ENCODE peak calls at places on chromosomes 4 and X, in nine cellular contexts. X is left ventricle myocardium inferior, L is fibroblast of mammary gland, V is AG10803, C is stomach, D is colonic mucosa, U is GM12864, S is fibroblast of pulmonary artery, T is heart right ventricle. W is an unnamed sample.

GRCh38 chr4:62544428-62544827 is 1344.3 kb downstream of the ADGRL3 start:
- DNase-seq in X (no peak), L (peak), V (no peak), C (no peak), D (no peak), U (no peak), S (peak), T (no peak), W (no peak)

GRCh38 chr4:55340246-55340645 is 5.8 kb upstream of the SRD5A3 start:
- DNase-seq in X (no peak), L (no peak), V (no peak), C (no peak), D (no peak), U (no peak), S (peak), T (no peak), W (peak)

GRCh38 chr4:163111588-163111987 is 55.1 kb downstream of the NAF1 start:
- DNase-seq in X (no peak), L (peak), V (no peak), C (no peak), D (no peak), U (no peak), S (peak), T (no peak), W (peak)

GRCh38 chrX:136784231-136784630 is 3.5 kb upstream of the ARHGEF6 start:
- DNase-seq in X (no peak), L (no peak), V (no peak), C (no peak), D (no peak), U (no peak), S (no peak), T (no peak), W (no peak)

GRCh38 chrX:11704725-11705495 is 39.2 kb upstream of the ARHGAP6 start:
- DNase-seq in X (no peak), L (peak), V (peak), C (no peak), D (no peak), U (no peak), S (peak), T (no peak), W (no peak)

GRCh38 chrX:68508799-68509198 is 9.9 kb downstream of the YIPF6 start:
- DNase-seq in X (no peak), L (peak), V (peak), C (no peak), D (no peak), U (no peak), S (peak), T (no peak), W (peak)

GRCh38 chr4:148265627-148266026 is 176.6 kb downstream of the NR3C2 start:
- DNase-seq in X (no peak), L (no peak), V (no peak), C (no peak), D (no peak), U (no peak), S (no peak), T (no peak), W (no peak)

GRCh38 chr4:498328-498919 is 532 bp downstream of the ZNF721 start:
- DNase-seq in X (no peak), L (no peak), V (no peak), C (no peak), D (no peak), U (no peak), S (no peak), T (no peak), W (no peak)

GRCh38 chr4:81538712-81539432 is 67.2 kb upstream of the RASGEF1B start:
- DNase-seq in X (no peak), L (no peak), V (no peak), C (no peak), D (no peak), U (no peak), S (no peak), T (no peak), W (no peak)

GRCh38 chrX:119399772-119400101 is 601 bp downstream of the SLC25A43 start:
- DNase-seq in X (no peak), L (peak), V (peak), C (no peak), D (no peak), U (no peak), S (peak), T (no peak), W (no peak)

GRCh38 chr4:133866328-133866699 is 335.3 kb downstream of the PABPC4L start:
- DNase-seq in X (no peak), L (peak), V (no peak), C (no peak), D (no peak), U (no peak), S (peak), T (no peak), W (no peak)

GRCh38 chr4:99414401-99414800 is 20.7 kb downstream of the ADH7 start:
- DNase-seq in X (no peak), L (peak), V (no peak), C (no peak), D (peak), U (no peak), S (no peak), T (no peak), W (peak)

GRCh38 chrX:139113682-139114081 is 402.2 kb upstream of the FGF13 start:
- DNase-seq in X (no peak), L (peak), V (no peak), C (no peak), D (no peak), U (no peak), S (no peak), T (no peak), W (peak)

GRCh38 chrX:12946838-12947544 is 27.9 kb upstream of the TMSB4X start:
- DNase-seq in X (peak), L (peak), V (peak), C (peak), D (peak), U (no peak), S (peak), T (no peak), W (peak)

GRCh38 chrX:67784712-67785111 is 240.9 kb downstream of the AR start:
- DNase-seq in X (no peak), L (no peak), V (no peak), C (no peak), D (no peak), U (no peak), S (no peak), T (no peak), W (no peak)

GRCh38 chr4:2932951-2933565 is 30.1 kb downstream of the NOP14 start:
- DNase-seq in X (peak), L (no peak), V (no peak), C (peak), D (no peak), U (no peak), S (no peak), T (peak), W (no peak)

GRCh38 chr4:2154215-2154614 is 87.7 kb downstream of the HAUS3 start:
- DNase-seq in X (no peak), L (peak), V (no peak), C (no peak), D (no peak), U (no peak), S (no peak), T (no peak), W (no peak)

GRCh38 chrX:150569155-150569477 is 695 bp downstream of the MTM1 start:
- DNase-seq in X (peak), L (peak), V (peak), C (peak), D (no peak), U (no peak), S (peak), T (peak), W (no peak)

GRCh38 chr4:168515222-168516011 is 18.6 kb downstream of the PALLD start:
- DNase-seq in X (peak), L (no peak), V (no peak), C (peak), D (no peak), U (no peak), S (peak), T (peak), W (peak)

GRCh38 chr4:52665592-52665991 is 6.5 kb upstream of the USP46 start:
- DNase-seq in X (no peak), L (no peak), V (no peak), C (no peak), D (no peak), U (no peak), S (peak), T (no peak), W (peak)

GRCh38 chr4:4460759-4461158 is 73.9 kb downstream of the NSG1 start:
- DNase-seq in X (no peak), L (no peak), V (no peak), C (no peak), D (no peak), U (no peak), S (no peak), T (no peak), W (no peak)

GRCh38 chrX:22081475-22082092 is 49.5 kb downstream of the PHEX start:
- DNase-seq in X (peak), L (peak), V (peak), C (peak), D (peak), U (peak), S (peak), T (peak), W (peak)

GRCh38 chr4:155624478-155624877 is 42.2 kb upstream of the GUCY1A1 start:
- DNase-seq in X (no peak), L (no peak), V (no peak), C (no peak), D (no peak), U (no peak), S (no peak), T (no peak), W (no peak)

GRCh38 chr4:2799444-2799911 is 6.6 kb downstream of the SH3BP2 start:
- DNase-seq in X (peak), L (no peak), V (no peak), C (no peak), D (peak), U (no peak), S (no peak), T (peak), W (no peak)

GRCh38 chr4:173181769-173182374 is 13.3 kb downstream of the GALNT7 start:
- DNase-seq in X (no peak), L (peak), V (peak), C (no peak), D (no peak), U (no peak), S (peak), T (no peak), W (peak)

GRCh38 chr4:129240816-129241215 is 144.9 kb downstream of the C4orf33 start:
- DNase-seq in X (no peak), L (peak), V (no peak), C (no peak), D (no peak), U (no peak), S (no peak), T (no peak), W (peak)

GRCh38 chr4:1170156-1170804 is 2.1 kb downstream of the SPON2 start:
- DNase-seq in X (no peak), L (no peak), V (no peak), C (no peak), D (no peak), U (no peak), S (no peak), T (no peak), W (no peak)

GRCh38 chr4:188992706-188993105 is 853.5 kb downstream of the TRIML1 start:
- DNase-seq in X (no peak), L (peak), V (no peak), C (no peak), D (no peak), U (no peak), S (no peak), T (no peak), W (peak)

GRCh38 chrX:73400136-73400748 is 46.6 kb upstream of the CDX4 start:
- DNase-seq in X (no peak), L (no peak), V (no peak), C (no peak), D (no peak), U (no peak), S (no peak), T (no peak), W (no peak)

GRCh38 chr4:15348236-15348635 is 79.6 kb upstream of the C1QTNF7 start:
- DNase-seq in X (no peak), L (no peak), V (no peak), C (no peak), D (no peak), U (no peak), S (no peak), T (no peak), W (no peak)

GRCh38 chrX:53831662-53832635 is 145.4 kb upstream of the HUWE1 start:
- DNase-seq in X (no peak), L (peak), V (peak), C (no peak), D (peak), U (no peak), S (peak), T (no peak), W (peak)

GRCh38 chr4:123299212-123299651 is 97.4 kb upstream of the SPRY1 start:
- DNase-seq in X (no peak), L (peak), V (peak), C (no peak), D (no peak), U (no peak), S (peak), T (no peak), W (peak)

GRCh38 chr4:6710282-6710681 is 617 bp upstream of the MRFAP1L1 start:
- DNase-seq in X (no peak), L (no peak), V (no peak), C (no peak), D (no peak), U (no peak), S (no peak), T (no peak), W (no peak)

GRCh38 chr4:121071640-121072037 is 696 bp downstream of the NDNF start:
- DNase-seq in X (no peak), L (no peak), V (no peak), C (no peak), D (no peak), U (no peak), S (no peak), T (no peak), W (no peak)

GRCh38 chr4:156800463-156800862 is 171.1 kb downstream of the PDGFC start:
- DNase-seq in X (no peak), L (no peak), V (no peak), C (no peak), D (no peak), U (no peak), S (no peak), T (no peak), W (no peak)
- TF ChIP-seq CTCF in X (no peak), L (no peak), V (no peak), C (no peak), D (no peak), U (no peak), S (no peak), T (peak), W (peak)

GRCh38 chrX:129961180-129962083 is 21.0 kb upstream of the BCORL1 start:
- DNase-seq in X (peak), L (no peak), V (no peak), C (peak), D (peak), U (peak), S (no peak), T (peak), W (peak)
- H3K4me3 ChIP-seq in X (peak), L (no peak), V (no peak), C (peak), D (no peak), U (peak), S (no peak), T (no peak), W (no peak)

DNA sequence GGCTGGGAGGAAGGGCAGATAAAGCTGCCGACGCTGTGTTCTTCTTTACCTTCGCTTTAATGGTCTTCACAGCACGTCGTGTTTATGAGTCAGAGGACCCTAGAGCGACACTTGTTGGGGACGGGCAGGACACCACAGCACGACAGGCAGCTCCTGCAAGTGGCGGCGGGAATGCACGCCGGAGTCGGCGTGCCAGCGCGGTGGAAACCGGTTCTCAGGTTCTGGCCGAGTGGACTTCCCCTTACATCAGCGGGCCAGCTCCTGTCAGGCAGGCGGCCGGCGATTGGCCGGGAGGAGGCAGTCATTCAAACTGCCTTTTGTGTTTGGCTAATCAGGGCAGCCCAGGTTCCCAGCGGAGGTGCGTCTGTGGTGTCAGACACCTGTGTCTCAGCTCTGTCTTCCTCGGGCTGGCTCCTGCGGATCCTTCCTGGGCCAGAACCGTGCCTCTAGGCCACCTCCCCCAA is 150.9 kb downstream of the SHROOM3 start:
- DNase-seq in X (peak), L (no peak), V (no peak), C (peak), D (peak), U (no peak), S (peak), T (peak), W (peak)
- TF ChIP-seq CTCF in X (peak), L (no peak), V (peak), C (no peak), D (no peak), U (no peak), S (no peak), T (peak), W (peak)

GRCh38 chr4:170088686-170089085 is 1.1 kb downstream of the AADAT start:
- DNase-seq in X (no peak), L (no peak), V (no peak), C (no peak), D (no peak), U (no peak), S (no peak), T (no peak), W (no peak)
- H3K4me3 ChIP-seq in X (peak), L (peak), V (peak), C (peak), D (no peak), U (no peak), S (peak), T (peak), W (no peak)

GRCh38 chr4:37132351-37132989 is 112.1 kb upstream of the NWD2 start:
- DNase-seq in X (no peak), L (no peak), V (no peak), C (no peak), D (no peak), U (no peak), S (no peak), T (no peak), W (no peak)
- TF ChIP-seq CTCF in X (no peak), L (no peak), V (no peak), C (no peak), D (no peak), U (peak), S (no peak), T (peak), W (no peak)

GRCh38 chr4:140092094-140092820 is 61.7 kb downstream of the MAML3 start:
- DNase-seq in X (peak), L (no peak), V (no peak), C (peak), D (peak), U (no peak), S (no peak), T (peak), W (peak)

GRCh38 chr4:140090215-140090731 is 63.7 kb downstream of the MAML3 start:
- DNase-seq in X (no peak), L (no peak), V (peak), C (no peak), D (no peak), U (no peak), S (peak), T (no peak), W (peak)

GRCh38 chr4:140089216-140089615 is 64.8 kb downstream of the MAML3 start:
- DNase-seq in X (no peak), L (no peak), V (no peak), C (no peak), D (no peak), U (no peak), S (no peak), T (no peak), W (no peak)

GRCh38 chr4:140088317-140088967 is 65.5 kb downstream of the MAML3 start:
- DNase-seq in X (no peak), L (no peak), V (peak), C (no peak), D (no peak), U (no peak), S (peak), T (no peak), W (no peak)

GRCh38 chr4:140091305-140091704 is 62.7 kb downstream of the MAML3 start:
- DNase-seq in X (no peak), L (no peak), V (no peak), C (no peak), D (no peak), U (no peak), S (no peak), T (no peak), W (peak)
- H3K4me3 ChIP-seq in X (no peak), L (no peak), V (no peak), C (no peak), D (no peak), U (no peak), S (no peak), T (no peak), W (no peak)

DNA sequence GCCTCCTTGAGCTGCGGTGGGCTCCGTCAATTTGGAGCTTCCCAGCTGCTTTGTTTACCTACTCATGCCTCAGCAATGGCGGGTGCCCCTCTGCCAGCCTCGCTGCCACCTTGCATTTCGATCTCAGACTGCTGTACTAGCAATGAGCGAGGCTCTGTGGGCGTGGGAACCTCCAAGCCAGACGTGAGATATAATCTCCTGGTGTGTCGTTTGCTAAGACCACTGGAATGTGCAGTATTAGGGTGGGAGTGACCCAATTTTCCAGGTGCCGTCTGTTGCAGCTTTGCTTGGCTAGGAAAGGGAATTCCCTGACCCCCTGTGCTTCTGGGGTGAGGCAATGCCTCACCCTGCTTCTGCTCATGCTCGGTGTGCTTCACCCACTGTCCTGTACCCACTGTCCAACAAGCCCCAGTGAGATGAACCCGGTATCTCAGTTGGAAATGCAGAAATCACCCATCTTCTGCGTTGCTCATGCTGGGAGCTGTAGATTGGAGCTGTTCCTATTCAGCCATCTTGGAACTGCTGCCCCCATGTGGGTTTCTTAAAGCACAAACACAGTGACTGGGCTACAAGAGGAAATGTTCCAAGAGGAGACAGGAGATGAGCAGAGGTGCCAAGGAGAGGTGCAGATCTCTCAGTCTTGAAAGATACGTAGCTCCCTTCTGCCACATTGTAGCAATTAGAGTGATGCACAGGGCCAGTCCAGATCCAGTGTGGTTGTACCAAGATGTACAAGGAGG is 193.0 kb upstream of the IGFBP7 start:
- DNase-seq in X (no peak), L (peak), V (no peak), C (no peak), D (no peak), U (no peak), S (peak), T (no peak), W (no peak)
- TF ChIP-seq CTCF in X (peak), L (no peak), V (no peak), C (no peak), D (no peak), U (no peak), S (no peak), T (peak), W (no peak)